ENCODE peak calls at places on chromosomes 13 and 19, in seven cellular contexts. One of them, this sample, is unnamed. For H3K4me1, the result is how much of the 10 kb centered on the place peaks cover.

GRCh38 chr19:52735734-52736133 is 890 bp upstream of the ZNF611 start:
- DNase-seq in heart left ventricle: peak
- DNase-seq in mesenchymal stem cell: peak
- DNase-seq in effector memory CD4-positive, alpha-beta T cell: no peak
- DNase-seq in breast epithelium: peak
- DNase-seq in hepatocyte: peak
- DNase-seq in H1: peak
- DNase-seq in this sample: no peak

GRCh38 chr13:40152145-40152544 is 496.7 kb downstream of the COG6 start:
- DNase-seq in heart left ventricle: no peak
- DNase-seq in mesenchymal stem cell: peak
- DNase-seq in effector memory CD4-positive, alpha-beta T cell: no peak
- DNase-seq in breast epithelium: no peak
- DNase-seq in hepatocyte: no peak
- DNase-seq in H1: no peak
- DNase-seq in this sample: no peak

GRCh38 chr13:105037064-105037463 is 1498.4 kb downstream of the EFNB2 start:
- DNase-seq in heart left ventricle: no peak
- DNase-seq in mesenchymal stem cell: no peak
- DNase-seq in effector memory CD4-positive, alpha-beta T cell: no peak
- DNase-seq in breast epithelium: no peak
- DNase-seq in hepatocyte: no peak
- DNase-seq in H1: no peak
- DNase-seq in this sample: no peak

GRCh38 chr19:794989-795658 is 2.1 kb upstream of the PTBP1 start:
- DNase-seq in heart left ventricle: peak
- DNase-seq in mesenchymal stem cell: no peak
- DNase-seq in effector memory CD4-positive, alpha-beta T cell: no peak
- DNase-seq in breast epithelium: no peak
- DNase-seq in hepatocyte: no peak
- DNase-seq in H1: no peak
- DNase-seq in this sample: no peak

GRCh38 chr13:91097269-91097668 is 250.2 kb upstream of the MIR17HG start:
- DNase-seq in heart left ventricle: no peak
- DNase-seq in mesenchymal stem cell: no peak
- DNase-seq in effector memory CD4-positive, alpha-beta T cell: no peak
- DNase-seq in breast epithelium: no peak
- DNase-seq in hepatocyte: no peak
- DNase-seq in H1: no peak
- DNase-seq in this sample: no peak

GRCh38 chr13:101757446-101758039 is 305.1 kb downstream of the ITGBL1 start:
- DNase-seq in heart left ventricle: no peak
- DNase-seq in mesenchymal stem cell: peak
- DNase-seq in effector memory CD4-positive, alpha-beta T cell: no peak
- DNase-seq in breast epithelium: no peak
- DNase-seq in hepatocyte: peak
- DNase-seq in H1: no peak
- DNase-seq in this sample: peak

GRCh38 chr13:52371736-52372247 is 34.2 kb downstream of the THSD1 start:
- DNase-seq in heart left ventricle: no peak
- DNase-seq in mesenchymal stem cell: peak
- DNase-seq in effector memory CD4-positive, alpha-beta T cell: no peak
- DNase-seq in breast epithelium: no peak
- DNase-seq in hepatocyte: no peak
- DNase-seq in H1: no peak
- DNase-seq in this sample: no peak

GRCh38 chr13:35693142-35693784 is 216.8 kb upstream of the MAB21L1 start:
- DNase-seq in heart left ventricle: no peak
- DNase-seq in mesenchymal stem cell: no peak
- DNase-seq in effector memory CD4-positive, alpha-beta T cell: no peak
- DNase-seq in breast epithelium: no peak
- DNase-seq in hepatocyte: peak
- DNase-seq in H1: no peak
- DNase-seq in this sample: no peak

GRCh38 chr13:44710576-44710975 is 134.4 kb upstream of the TSC22D1 start:
- DNase-seq in heart left ventricle: no peak
- DNase-seq in mesenchymal stem cell: peak
- DNase-seq in effector memory CD4-positive, alpha-beta T cell: no peak
- DNase-seq in breast epithelium: no peak
- DNase-seq in hepatocyte: no peak
- DNase-seq in H1: no peak
- DNase-seq in this sample: no peak

GRCh38 chr19:2210987-2211740 is 25.0 kb downstream of the PLEKHJ1 start:
- DNase-seq in heart left ventricle: no peak
- DNase-seq in mesenchymal stem cell: no peak
- DNase-seq in effector memory CD4-positive, alpha-beta T cell: no peak
- DNase-seq in breast epithelium: no peak
- DNase-seq in hepatocyte: no peak
- DNase-seq in H1: no peak
- DNase-seq in this sample: no peak

GRCh38 chr19:2213799-2214198 is 22.3 kb downstream of the PLEKHJ1 start:
- DNase-seq in heart left ventricle: peak
- DNase-seq in mesenchymal stem cell: no peak
- DNase-seq in effector memory CD4-positive, alpha-beta T cell: no peak
- DNase-seq in breast epithelium: no peak
- DNase-seq in hepatocyte: no peak
- DNase-seq in H1: no peak
- DNase-seq in this sample: no peak

GRCh38 chr19:2214253-2214652 is 21.9 kb downstream of the PLEKHJ1 start:
- DNase-seq in heart left ventricle: no peak
- DNase-seq in mesenchymal stem cell: no peak
- DNase-seq in effector memory CD4-positive, alpha-beta T cell: no peak
- DNase-seq in breast epithelium: no peak
- DNase-seq in hepatocyte: no peak
- DNase-seq in H1: no peak
- DNase-seq in this sample: no peak

GRCh38 chr19:2215281-2215751 is 20.8 kb downstream of the PLEKHJ1 start:
- DNase-seq in heart left ventricle: no peak
- DNase-seq in mesenchymal stem cell: no peak
- DNase-seq in effector memory CD4-positive, alpha-beta T cell: peak
- DNase-seq in breast epithelium: no peak
- DNase-seq in hepatocyte: no peak
- DNase-seq in H1: no peak
- DNase-seq in this sample: no peak

DNA sequence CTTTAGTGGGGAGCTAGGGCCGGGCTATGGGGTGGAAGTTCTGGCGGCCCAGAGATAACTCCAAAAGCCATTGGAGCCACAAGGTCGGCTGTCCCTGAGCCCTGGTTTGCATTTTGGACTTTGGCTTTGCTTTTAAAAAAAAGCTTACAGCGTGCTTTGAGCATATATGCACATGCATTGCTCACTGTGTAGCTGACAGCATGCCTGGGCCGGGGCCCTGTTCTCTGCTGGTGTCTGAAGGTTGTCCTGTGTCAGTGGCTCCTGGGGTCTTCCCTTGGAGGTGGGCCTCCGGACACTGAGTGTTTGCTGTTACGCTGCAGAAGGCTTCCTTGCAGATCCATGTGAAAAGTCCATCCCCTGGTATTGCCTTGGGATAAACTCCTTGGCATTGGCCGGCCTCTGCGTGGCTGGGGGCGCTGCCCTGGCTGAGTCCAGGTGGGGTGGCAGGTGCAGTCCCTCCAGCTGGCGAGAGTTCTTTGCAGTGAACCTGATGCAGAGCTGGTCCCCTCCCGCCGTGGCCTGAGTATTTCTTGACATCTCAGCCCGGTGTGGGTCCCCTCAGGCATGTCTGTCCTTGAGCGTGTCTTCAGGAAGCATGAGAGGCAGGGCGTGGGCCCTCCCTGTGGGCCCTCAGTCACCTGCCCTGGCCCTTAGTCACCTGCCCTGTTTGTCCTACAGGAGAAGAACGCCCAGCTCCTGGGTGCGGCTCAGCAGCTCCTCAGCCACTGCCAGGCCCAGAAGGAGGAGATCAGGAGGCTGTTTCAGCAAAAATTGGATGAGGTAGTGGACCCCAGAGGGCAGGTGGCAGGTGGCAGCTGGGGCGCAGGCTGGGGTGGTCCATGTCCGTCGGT is 23.0 kb downstream of the PLEKHJ1 start:
- DNase-seq in heart left ventricle: no peak
- DNase-seq in mesenchymal stem cell: no peak
- DNase-seq in effector memory CD4-positive, alpha-beta T cell: no peak
- DNase-seq in breast epithelium: no peak
- DNase-seq in hepatocyte: peak
- DNase-seq in H1: no peak
- DNase-seq in this sample: no peak
- H3K4me1 ChIP-seq in heart left ventricle: under half
- H3K4me1 ChIP-seq in mesenchymal stem cell: under half
- H3K4me1 ChIP-seq in effector memory CD4-positive, alpha-beta T cell: under half
- H3K4me1 ChIP-seq in breast epithelium: under half
- H3K4me1 ChIP-seq in hepatocyte: under half
- H3K4me1 ChIP-seq in H1: under half
- H3K4me1 ChIP-seq in this sample: under half

DNA sequence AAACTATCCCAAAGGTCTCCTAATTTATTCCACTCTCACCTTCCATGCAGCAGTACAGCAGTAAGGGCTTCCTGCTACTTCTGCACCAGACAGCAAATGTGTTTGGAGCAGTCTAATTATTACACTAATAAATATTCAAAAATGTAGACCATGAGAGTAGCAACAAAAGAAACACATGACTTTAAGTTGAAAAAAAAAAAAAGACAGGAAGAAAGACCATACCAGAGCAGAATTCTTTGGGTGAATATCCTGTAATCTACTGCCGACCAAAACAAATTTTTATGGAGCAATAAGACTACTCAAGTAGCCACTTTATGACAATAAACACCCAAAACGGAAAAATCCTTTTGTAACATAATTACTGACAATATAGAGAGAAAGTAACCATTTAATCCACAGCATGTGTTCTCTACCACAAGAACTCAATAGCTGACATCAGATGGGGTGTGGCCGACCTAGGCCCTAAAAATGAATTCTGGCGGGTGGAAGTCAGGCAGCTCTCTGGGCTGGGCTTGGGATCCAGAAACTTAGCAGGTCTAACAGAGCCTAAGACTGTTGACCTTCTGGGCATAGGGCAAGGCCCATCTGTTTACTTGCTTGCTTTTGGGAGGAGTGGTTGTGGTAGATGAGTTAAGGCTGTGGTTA is 4.6 kb downstream of the KLF12 start:
- DNase-seq in heart left ventricle: peak
- DNase-seq in mesenchymal stem cell: no peak
- DNase-seq in effector memory CD4-positive, alpha-beta T cell: peak
- DNase-seq in breast epithelium: no peak
- DNase-seq in hepatocyte: no peak
- DNase-seq in H1: no peak
- DNase-seq in this sample: no peak
- H3K4me1 ChIP-seq in heart left ventricle: under half
- H3K4me1 ChIP-seq in mesenchymal stem cell: under half
- H3K4me1 ChIP-seq in effector memory CD4-positive, alpha-beta T cell: under half
- H3K4me1 ChIP-seq in breast epithelium: under half
- H3K4me1 ChIP-seq in hepatocyte: under half
- H3K4me1 ChIP-seq in H1: under half
- H3K4me1 ChIP-seq in this sample: under half

DNA sequence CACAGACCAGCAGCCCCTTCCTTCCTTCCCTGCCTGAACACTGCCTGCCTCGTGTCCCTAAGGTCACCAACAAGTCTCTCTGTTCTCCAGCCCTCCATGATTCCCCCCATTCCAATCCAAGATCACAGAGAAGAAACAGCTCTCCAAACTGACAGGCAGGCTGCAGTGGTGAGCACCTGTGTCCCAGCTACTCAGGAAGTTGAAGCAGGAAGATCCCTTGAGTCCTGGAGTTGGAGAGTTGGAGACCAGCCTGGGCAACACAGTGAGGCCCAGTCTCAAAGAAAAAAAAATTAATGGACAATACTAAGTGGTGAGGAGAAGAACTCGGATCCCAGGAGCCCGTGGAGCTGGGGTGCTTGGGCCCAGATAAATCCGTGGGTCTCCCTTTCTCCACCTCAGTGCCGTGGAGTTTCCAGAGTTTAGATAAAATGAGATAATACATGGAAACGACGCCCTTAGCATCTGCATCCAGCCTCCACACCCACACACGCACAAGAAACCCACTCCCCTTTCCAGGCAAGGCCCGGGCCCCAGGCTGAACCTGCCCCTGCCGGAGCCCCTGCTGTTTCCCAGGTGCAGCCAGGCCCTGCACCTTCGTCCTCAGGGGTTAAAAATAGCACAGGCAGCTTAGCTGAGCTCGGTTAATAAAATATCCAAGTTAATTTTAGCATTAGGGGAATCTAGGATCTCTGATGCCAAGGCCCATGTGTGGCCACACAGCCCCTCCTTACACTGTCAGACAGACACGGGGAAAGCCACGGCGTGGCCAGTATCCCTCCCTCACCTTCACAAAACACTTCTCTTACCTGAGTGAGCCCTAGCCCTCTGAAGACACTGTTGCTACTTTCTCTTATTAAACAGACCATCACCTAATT is 4.7 kb downstream of the RASA3 start:
- DNase-seq in heart left ventricle: peak
- DNase-seq in mesenchymal stem cell: no peak
- DNase-seq in effector memory CD4-positive, alpha-beta T cell: no peak
- DNase-seq in breast epithelium: no peak
- DNase-seq in hepatocyte: no peak
- DNase-seq in H1: no peak
- DNase-seq in this sample: no peak
- H3K4me1 ChIP-seq in heart left ventricle: half or more
- H3K4me1 ChIP-seq in mesenchymal stem cell: half or more
- H3K4me1 ChIP-seq in effector memory CD4-positive, alpha-beta T cell: half or more
- H3K4me1 ChIP-seq in breast epithelium: under half
- H3K4me1 ChIP-seq in hepatocyte: under half
- H3K4me1 ChIP-seq in H1: under half
- H3K4me1 ChIP-seq in this sample: under half

GRCh38 chr19:15829277-15829770 is 13.9 kb upstream of the OR10H1 start:
- DNase-seq in heart left ventricle: no peak
- DNase-seq in mesenchymal stem cell: no peak
- DNase-seq in effector memory CD4-positive, alpha-beta T cell: no peak
- DNase-seq in breast epithelium: no peak
- DNase-seq in hepatocyte: no peak
- DNase-seq in H1: no peak
- DNase-seq in this sample: no peak

GRCh38 chr19:15828121-15828620 is 12.7 kb upstream of the OR10H1 start:
- DNase-seq in heart left ventricle: no peak
- DNase-seq in mesenchymal stem cell: no peak
- DNase-seq in effector memory CD4-positive, alpha-beta T cell: no peak
- DNase-seq in breast epithelium: no peak
- DNase-seq in hepatocyte: no peak
- DNase-seq in H1: no peak
- DNase-seq in this sample: no peak

GRCh38 chr19:15831626-15832025 is 16.2 kb upstream of the OR10H1 start:
- DNase-seq in heart left ventricle: no peak
- DNase-seq in mesenchymal stem cell: no peak
- DNase-seq in effector memory CD4-positive, alpha-beta T cell: no peak
- DNase-seq in breast epithelium: no peak
- DNase-seq in hepatocyte: no peak
- DNase-seq in H1: no peak
- DNase-seq in this sample: no peak

GRCh38 chr19:15825753-15826152 is 10.3 kb upstream of the OR10H1 start:
- DNase-seq in heart left ventricle: no peak
- DNase-seq in mesenchymal stem cell: no peak
- DNase-seq in effector memory CD4-positive, alpha-beta T cell: no peak
- DNase-seq in breast epithelium: no peak
- DNase-seq in hepatocyte: no peak
- DNase-seq in H1: no peak
- DNase-seq in this sample: no peak

DNA sequence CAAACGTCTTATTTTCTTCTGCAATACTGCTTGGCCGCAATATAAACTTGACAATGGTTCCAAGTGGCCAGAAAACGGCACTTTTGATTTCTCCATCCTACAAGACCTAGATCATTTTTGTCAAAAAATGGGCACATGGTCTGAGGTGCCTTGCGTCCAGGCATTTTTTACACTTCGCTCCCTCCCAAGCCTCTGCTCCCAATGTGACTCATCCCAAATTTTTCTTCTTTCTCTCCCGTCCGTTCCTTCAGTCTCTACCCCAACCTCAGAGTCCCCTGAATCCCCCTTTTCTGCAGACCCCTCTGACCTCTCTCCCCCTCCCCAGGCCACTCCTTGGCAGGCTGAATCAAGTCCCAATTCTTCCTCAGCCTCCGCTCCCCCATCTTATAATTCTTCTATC is 14.3 kb upstream of the OR10H1 start:
- DNase-seq in heart left ventricle: no peak
- DNase-seq in mesenchymal stem cell: no peak
- DNase-seq in effector memory CD4-positive, alpha-beta T cell: no peak
- DNase-seq in breast epithelium: no peak
- DNase-seq in hepatocyte: no peak
- DNase-seq in H1: no peak
- DNase-seq in this sample: no peak
- H3K4me1 ChIP-seq in heart left ventricle: under half
- H3K4me1 ChIP-seq in mesenchymal stem cell: under half
- H3K4me1 ChIP-seq in effector memory CD4-positive, alpha-beta T cell: under half
- H3K4me1 ChIP-seq in breast epithelium: under half
- H3K4me1 ChIP-seq in hepatocyte: under half
- H3K4me1 ChIP-seq in H1: under half
- H3K4me1 ChIP-seq in this sample: under half

This sample was measured in MM.1S.